ENCODE peak calls at places on chromosomes 2 and 18, in eight cellular contexts. One of them, this sample, is unnamed.

GRCh38 chr2:222655406-222655747 is 515 bp downstream of the FARSB start:
- DNase-seq in cardiac muscle cell: peak; percentile 25
- DNase-seq in Peyer's patch: no peak
- DNase-seq in mesenchymal stem cell: peak; percentile 48
- DNase-seq in esophagus squamous epithelium: no peak
- DNase-seq in sigmoid colon: no peak
- DNase-seq in psoas muscle: no peak
- DNase-seq in transverse colon: peak; percentile 46
- DNase-seq in this sample: no peak

GRCh38 chr2:148391324-148391723 is 253.2 kb upstream of the EPC2 start:
- DNase-seq in cardiac muscle cell: peak; percentile 64
- DNase-seq in Peyer's patch: no peak
- DNase-seq in mesenchymal stem cell: no peak
- DNase-seq in esophagus squamous epithelium: no peak
- DNase-seq in sigmoid colon: no peak
- DNase-seq in psoas muscle: no peak
- DNase-seq in transverse colon: no peak
- DNase-seq in this sample: no peak

GRCh38 chr18:6370410-6370809 is 44.3 kb downstream of the L3MBTL4 start:
- DNase-seq in cardiac muscle cell: no peak
- DNase-seq in Peyer's patch: no peak
- DNase-seq in mesenchymal stem cell: no peak
- DNase-seq in esophagus squamous epithelium: no peak
- DNase-seq in sigmoid colon: no peak
- DNase-seq in psoas muscle: no peak
- DNase-seq in transverse colon: no peak
- DNase-seq in this sample: no peak

GRCh38 chr18:46067431-46068007 is 4.5 kb downstream of the PSTPIP2 start:
- DNase-seq in cardiac muscle cell: peak; percentile 29
- DNase-seq in Peyer's patch: no peak
- DNase-seq in mesenchymal stem cell: peak; percentile 32
- DNase-seq in esophagus squamous epithelium: no peak
- DNase-seq in sigmoid colon: no peak
- DNase-seq in psoas muscle: no peak
- DNase-seq in transverse colon: no peak
- DNase-seq in this sample: no peak

GRCh38 chr2:179005976-179006375 is 44.0 kb downstream of the CCDC141 start:
- DNase-seq in cardiac muscle cell: no peak
- DNase-seq in Peyer's patch: no peak
- DNase-seq in mesenchymal stem cell: no peak
- DNase-seq in esophagus squamous epithelium: no peak
- DNase-seq in sigmoid colon: no peak
- DNase-seq in psoas muscle: no peak
- DNase-seq in transverse colon: no peak
- DNase-seq in this sample: no peak

GRCh38 chr2:207122914-207123744 is 42.6 kb downstream of the KLF7 start:
- DNase-seq in cardiac muscle cell: peak; percentile 37
- DNase-seq in Peyer's patch: no peak
- DNase-seq in mesenchymal stem cell: no peak
- DNase-seq in esophagus squamous epithelium: no peak
- DNase-seq in sigmoid colon: no peak
- DNase-seq in psoas muscle: no peak
- DNase-seq in transverse colon: no peak
- DNase-seq in this sample: peak; percentile 45

GRCh38 chr2:99982744-99983143 is 159.6 kb downstream of the AFF3 start:
- DNase-seq in cardiac muscle cell: no peak
- DNase-seq in Peyer's patch: no peak
- DNase-seq in mesenchymal stem cell: no peak
- DNase-seq in esophagus squamous epithelium: no peak
- DNase-seq in sigmoid colon: no peak
- DNase-seq in psoas muscle: no peak
- DNase-seq in transverse colon: no peak
- DNase-seq in this sample: no peak

GRCh38 chr2:231373184-231373583 is 22.3 kb upstream of the B3GNT7 start:
- DNase-seq in cardiac muscle cell: no peak
- DNase-seq in Peyer's patch: no peak
- DNase-seq in mesenchymal stem cell: no peak
- DNase-seq in esophagus squamous epithelium: no peak
- DNase-seq in sigmoid colon: no peak
- DNase-seq in psoas muscle: no peak
- DNase-seq in transverse colon: no peak
- DNase-seq in this sample: no peak

GRCh38 chr2:69572640-69573039 is 70.9 kb downstream of the AAK1 start:
- DNase-seq in cardiac muscle cell: peak; percentile 23
- DNase-seq in Peyer's patch: no peak
- DNase-seq in mesenchymal stem cell: peak; percentile 57
- DNase-seq in esophagus squamous epithelium: no peak
- DNase-seq in sigmoid colon: no peak
- DNase-seq in psoas muscle: no peak
- DNase-seq in transverse colon: no peak
- DNase-seq in this sample: no peak

GRCh38 chr2:170362895-170363582 is 185.1 kb downstream of the MYO3B start:
- DNase-seq in cardiac muscle cell: peak; percentile 7
- DNase-seq in Peyer's patch: no peak
- DNase-seq in mesenchymal stem cell: peak; percentile 90
- DNase-seq in esophagus squamous epithelium: no peak
- DNase-seq in sigmoid colon: no peak
- DNase-seq in psoas muscle: no peak
- DNase-seq in transverse colon: no peak
- DNase-seq in this sample: no peak

GRCh38 chr2:46858697-46859080 is 56.9 kb downstream of the MCFD2 start:
- DNase-seq in cardiac muscle cell: peak; percentile 92
- DNase-seq in Peyer's patch: no peak
- DNase-seq in mesenchymal stem cell: peak; percentile 78
- DNase-seq in esophagus squamous epithelium: no peak
- DNase-seq in sigmoid colon: no peak
- DNase-seq in psoas muscle: no peak
- DNase-seq in transverse colon: no peak
- DNase-seq in this sample: no peak
- H3K27me3 ChIP-seq in cardiac muscle cell: no peaks in the 10 kb centered on the region
- H3K27me3 ChIP-seq in Peyer's patch: no peaks in the 10 kb centered on the region
- H3K27me3 ChIP-seq in mesenchymal stem cell: no peaks in the 10 kb centered on the region
- H3K27me3 ChIP-seq in esophagus squamous epithelium: no peaks in the 10 kb centered on the region
- H3K27me3 ChIP-seq in sigmoid colon: no peaks in the 10 kb centered on the region
- H3K27me3 ChIP-seq in psoas muscle: no peaks in the 10 kb centered on the region
- H3K27me3 ChIP-seq in transverse colon: no peaks in the 10 kb centered on the region
- H3K27me3 ChIP-seq in this sample: no peaks in the 10 kb centered on the region

DNA sequence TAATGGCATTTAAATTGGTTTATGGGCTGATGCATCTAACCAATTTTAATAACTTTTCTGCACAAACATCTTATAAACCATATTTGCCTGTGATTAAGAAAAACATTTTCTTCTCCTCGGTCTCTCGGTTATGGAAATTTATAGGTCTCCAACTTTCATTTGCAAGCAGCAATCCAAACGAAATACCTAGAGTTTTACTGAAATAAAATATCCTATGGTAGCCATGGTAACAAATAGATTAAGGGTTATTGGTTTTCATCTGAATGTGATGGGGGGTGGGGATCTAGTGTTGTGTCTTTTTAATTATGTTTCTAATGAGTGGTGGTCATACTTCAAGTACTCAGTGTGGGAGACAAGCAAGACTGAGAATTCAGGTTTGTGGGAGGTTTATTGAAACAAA is 2.9 kb downstream of the KLHL29 start:
- DNase-seq in cardiac muscle cell: no peak
- DNase-seq in Peyer's patch: no peak
- DNase-seq in mesenchymal stem cell: no peak
- DNase-seq in esophagus squamous epithelium: no peak
- DNase-seq in sigmoid colon: no peak
- DNase-seq in psoas muscle: no peak
- DNase-seq in transverse colon: no peak
- DNase-seq in this sample: no peak
- H3K4me3 ChIP-seq in cardiac muscle cell: no peak overlapping the region
- H3K4me3 ChIP-seq in Peyer's patch: no peak overlapping the region
- H3K4me3 ChIP-seq in mesenchymal stem cell: no peak overlapping the region
- H3K4me3 ChIP-seq in esophagus squamous epithelium: no peak overlapping the region
- H3K4me3 ChIP-seq in sigmoid colon: no peak overlapping the region
- H3K4me3 ChIP-seq in psoas muscle: no peak overlapping the region
- H3K4me3 ChIP-seq in transverse colon: no peak overlapping the region
- H3K4me3 ChIP-seq in this sample: no peak overlapping the region

DNA sequence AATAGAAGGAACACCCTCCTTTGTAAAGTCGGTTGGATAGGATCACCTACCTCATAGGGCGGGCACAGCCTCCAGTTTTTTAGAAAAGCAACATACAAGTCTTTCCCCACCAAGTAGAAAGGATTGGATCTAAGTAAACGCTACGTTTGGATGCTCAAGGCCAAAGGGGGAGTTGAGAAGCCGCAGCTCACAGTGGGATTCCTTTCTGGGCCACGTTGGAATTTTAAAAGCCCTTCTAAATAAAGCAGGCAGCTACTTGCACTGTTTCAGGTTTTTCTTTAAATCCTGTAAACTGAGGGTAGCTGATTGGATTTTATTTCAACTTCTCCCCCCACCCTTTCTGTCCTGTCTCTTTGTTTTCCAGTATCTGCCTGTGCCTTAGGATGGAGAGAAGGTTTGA is 44.2 kb downstream of the SH3BP4 start:
- DNase-seq in cardiac muscle cell: no peak
- DNase-seq in Peyer's patch: no peak
- DNase-seq in mesenchymal stem cell: no peak
- DNase-seq in esophagus squamous epithelium: no peak
- DNase-seq in sigmoid colon: no peak
- DNase-seq in psoas muscle: no peak
- DNase-seq in transverse colon: no peak
- DNase-seq in this sample: peak; percentile 57
- H3K36me3 ChIP-seq in cardiac muscle cell: peaks cover 8% of the 10 kb centered on the region
- H3K36me3 ChIP-seq in Peyer's patch: no peaks in the 10 kb centered on the region
- H3K36me3 ChIP-seq in mesenchymal stem cell: peaks cover 51% of the 10 kb centered on the region
- H3K36me3 ChIP-seq in esophagus squamous epithelium: peaks cover 37% of the 10 kb centered on the region
- H3K36me3 ChIP-seq in sigmoid colon: no peaks in the 10 kb centered on the region
- H3K36me3 ChIP-seq in psoas muscle: no peaks in the 10 kb centered on the region
- H3K36me3 ChIP-seq in transverse colon: no peaks in the 10 kb centered on the region
- H3K36me3 ChIP-seq in this sample: peaks cover 3% of the 10 kb centered on the region

GRCh38 chr2:18153741-18154140 is 275.3 kb downstream of the KCNS3 start:
- DNase-seq in cardiac muscle cell: no peak
- DNase-seq in Peyer's patch: no peak
- DNase-seq in mesenchymal stem cell: no peak
- DNase-seq in esophagus squamous epithelium: no peak
- DNase-seq in sigmoid colon: no peak
- DNase-seq in psoas muscle: no peak
- DNase-seq in transverse colon: no peak
- DNase-seq in this sample: no peak
- H3K27me3 ChIP-seq in cardiac muscle cell: no peaks in the 10 kb centered on the region
- H3K27me3 ChIP-seq in Peyer's patch: no peaks in the 10 kb centered on the region
- H3K27me3 ChIP-seq in mesenchymal stem cell: peaks cover 24% of the 10 kb centered on the region
- H3K27me3 ChIP-seq in esophagus squamous epithelium: no peaks in the 10 kb centered on the region
- H3K27me3 ChIP-seq in sigmoid colon: no peaks in the 10 kb centered on the region
- H3K27me3 ChIP-seq in psoas muscle: no peaks in the 10 kb centered on the region
- H3K27me3 ChIP-seq in transverse colon: no peaks in the 10 kb centered on the region
- H3K27me3 ChIP-seq in this sample: no peaks in the 10 kb centered on the region

GRCh38 chr2:65608966-65609365 is 176.6 kb upstream of the SPRED2 start:
- DNase-seq in cardiac muscle cell: no peak
- DNase-seq in Peyer's patch: no peak
- DNase-seq in mesenchymal stem cell: no peak
- DNase-seq in esophagus squamous epithelium: no peak
- DNase-seq in sigmoid colon: no peak
- DNase-seq in psoas muscle: no peak
- DNase-seq in transverse colon: no peak
- DNase-seq in this sample: no peak
- H3K4me3 ChIP-seq in cardiac muscle cell: no peak overlapping the region
- H3K4me3 ChIP-seq in Peyer's patch: no peak overlapping the region
- H3K4me3 ChIP-seq in mesenchymal stem cell: no peak overlapping the region
- H3K4me3 ChIP-seq in esophagus squamous epithelium: no peak overlapping the region
- H3K4me3 ChIP-seq in sigmoid colon: no peak overlapping the region
- H3K4me3 ChIP-seq in psoas muscle: no peak overlapping the region
- H3K4me3 ChIP-seq in transverse colon: no peak overlapping the region
- H3K4me3 ChIP-seq in this sample: no peak overlapping the region

GRCh38 chr18:40821596-40822243 is 1133.3 kb upstream of the PIK3C3 start:
- DNase-seq in cardiac muscle cell: no peak
- DNase-seq in Peyer's patch: no peak
- DNase-seq in mesenchymal stem cell: no peak
- DNase-seq in esophagus squamous epithelium: no peak
- DNase-seq in sigmoid colon: no peak
- DNase-seq in psoas muscle: no peak
- DNase-seq in transverse colon: no peak
- DNase-seq in this sample: no peak
- H3K36me3 ChIP-seq in cardiac muscle cell: no peaks in the 10 kb centered on the region
- H3K36me3 ChIP-seq in Peyer's patch: no peaks in the 10 kb centered on the region
- H3K36me3 ChIP-seq in mesenchymal stem cell: no peaks in the 10 kb centered on the region
- H3K36me3 ChIP-seq in esophagus squamous epithelium: no peaks in the 10 kb centered on the region
- H3K36me3 ChIP-seq in sigmoid colon: no peaks in the 10 kb centered on the region
- H3K36me3 ChIP-seq in psoas muscle: no peaks in the 10 kb centered on the region
- H3K36me3 ChIP-seq in transverse colon: no peaks in the 10 kb centered on the region
- H3K36me3 ChIP-seq in this sample: no peaks in the 10 kb centered on the region

GRCh38 chr2:73176205-73176880 is 26.0 kb upstream of the NOTO start:
- DNase-seq in cardiac muscle cell: peak; percentile 41
- DNase-seq in Peyer's patch: no peak
- DNase-seq in mesenchymal stem cell: peak; percentile 17
- DNase-seq in esophagus squamous epithelium: no peak
- DNase-seq in sigmoid colon: peak; percentile 69
- DNase-seq in psoas muscle: peak; percentile 29
- DNase-seq in transverse colon: peak; percentile 21
- DNase-seq in this sample: peak; percentile 69
- H3K27me3 ChIP-seq in cardiac muscle cell: peaks cover 94% of the 10 kb centered on the region
- H3K27me3 ChIP-seq in Peyer's patch: no peaks in the 10 kb centered on the region
- H3K27me3 ChIP-seq in mesenchymal stem cell: peaks cover 59% of the 10 kb centered on the region
- H3K27me3 ChIP-seq in esophagus squamous epithelium: peaks cover 5% of the 10 kb centered on the region
- H3K27me3 ChIP-seq in sigmoid colon: peaks cover 6% of the 10 kb centered on the region
- H3K27me3 ChIP-seq in psoas muscle: no peaks in the 10 kb centered on the region
- H3K27me3 ChIP-seq in transverse colon: peaks cover 59% of the 10 kb centered on the region
- H3K27me3 ChIP-seq in this sample: peaks cover 55% of the 10 kb centered on the region

DNA sequence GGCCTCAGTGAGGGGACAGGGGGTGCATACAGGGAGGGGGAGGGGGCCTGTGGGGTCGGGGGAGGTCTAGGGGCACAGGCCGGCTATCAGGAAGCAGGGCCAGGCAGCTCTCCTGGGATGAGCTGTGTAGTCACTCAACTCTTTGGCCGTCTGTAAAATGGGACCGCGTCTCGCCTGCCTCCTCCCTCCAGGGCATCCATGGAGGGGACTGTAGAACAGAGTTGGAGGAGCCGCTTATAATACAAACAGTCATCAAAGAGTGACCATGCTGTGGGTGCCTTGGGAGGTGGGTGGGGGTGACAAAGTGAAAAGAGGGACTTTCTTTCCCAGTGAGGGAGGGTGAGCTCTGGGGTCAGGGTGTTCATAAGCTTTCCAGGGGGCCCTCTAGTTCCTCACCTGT is 169.6 kb upstream of the HAAO start:
- DNase-seq in cardiac muscle cell: no peak
- DNase-seq in Peyer's patch: no peak
- DNase-seq in mesenchymal stem cell: no peak
- DNase-seq in esophagus squamous epithelium: no peak
- DNase-seq in sigmoid colon: no peak
- DNase-seq in psoas muscle: no peak
- DNase-seq in transverse colon: no peak
- DNase-seq in this sample: no peak
- H3K4me3 ChIP-seq in cardiac muscle cell: no peak overlapping the region
- H3K4me3 ChIP-seq in Peyer's patch: no peak overlapping the region
- H3K4me3 ChIP-seq in mesenchymal stem cell: no peak overlapping the region
- H3K4me3 ChIP-seq in esophagus squamous epithelium: no peak overlapping the region
- H3K4me3 ChIP-seq in sigmoid colon: no peak overlapping the region
- H3K4me3 ChIP-seq in psoas muscle: no peak overlapping the region
- H3K4me3 ChIP-seq in transverse colon: no peak overlapping the region
- H3K4me3 ChIP-seq in this sample: no peak overlapping the region

GRCh38 chr18:74515620-74516231 is 18.6 kb upstream of the CNDP1 start:
- DNase-seq in cardiac muscle cell: no peak
- DNase-seq in Peyer's patch: peak; percentile 47
- DNase-seq in mesenchymal stem cell: no peak
- DNase-seq in esophagus squamous epithelium: no peak
- DNase-seq in sigmoid colon: peak; percentile 28
- DNase-seq in psoas muscle: no peak
- DNase-seq in transverse colon: no peak
- DNase-seq in this sample: no peak
- H3K36me3 ChIP-seq in cardiac muscle cell: peaks cover 24% of the 10 kb centered on the region
- H3K36me3 ChIP-seq in Peyer's patch: peaks cover 5% of the 10 kb centered on the region
- H3K36me3 ChIP-seq in mesenchymal stem cell: peaks cover 89% of the 10 kb centered on the region
- H3K36me3 ChIP-seq in esophagus squamous epithelium: peaks cover 99% of the 10 kb centered on the region
- H3K36me3 ChIP-seq in sigmoid colon: peaks cover 72% of the 10 kb centered on the region
- H3K36me3 ChIP-seq in psoas muscle: peaks cover 98% of the 10 kb centered on the region
- H3K36me3 ChIP-seq in transverse colon: peaks cover 69% of the 10 kb centered on the region
- H3K36me3 ChIP-seq in this sample: peaks cover 56% of the 10 kb centered on the region